ENCODE peak calls at places on chromosome 14, in nine cellular contexts. One of them, this sample, is unnamed.

GRCh38 chr14:100582496-100583165 is 4.6 kb downstream of the BEGAIN start:
- DNase-seq in mesendoderm: no peak
- DNase-seq in CD8-positive, alpha-beta memory T cell: no peak
- DNase-seq in dorsolateral prefrontal cortex: no peak
- DNase-seq in neuronal stem cell: no peak
- DNase-seq in adipocyte: no peak
- DNase-seq in lower lobe of right lung: peak
- DNase-seq in right cardiac atrium: no peak
- DNase-seq in AG04449: no peak
- DNase-seq in this sample: no peak

GRCh38 chr14:76812093-76812421 is 625 bp downstream of the ANGEL1 start:
- DNase-seq in CD8-positive, alpha-beta memory T cell: no peak
- DNase-seq in neuronal stem cell: no peak
- DNase-seq in right cardiac atrium: no peak
- DNase-seq in dorsolateral prefrontal cortex: no peak
- DNase-seq in AG04449: no peak
- DNase-seq in lower lobe of right lung: no peak
- DNase-seq in mesendoderm: peak
- DNase-seq in adipocyte: no peak
- DNase-seq in this sample: no peak

GRCh38 chr14:36099619-36100018 is 76.9 kb downstream of the PTCSC3 start:
- DNase-seq in AG04449: no peak
- DNase-seq in adipocyte: no peak
- DNase-seq in CD8-positive, alpha-beta memory T cell: no peak
- DNase-seq in dorsolateral prefrontal cortex: no peak
- DNase-seq in mesendoderm: no peak
- DNase-seq in right cardiac atrium: no peak
- DNase-seq in lower lobe of right lung: no peak
- DNase-seq in neuronal stem cell: no peak
- DNase-seq in this sample: no peak

GRCh38 chr14:69643430-69644200 is 32.2 kb downstream of the SUSD6 start:
- DNase-seq in lower lobe of right lung: peak
- DNase-seq in dorsolateral prefrontal cortex: no peak
- DNase-seq in right cardiac atrium: no peak
- DNase-seq in AG04449: no peak
- DNase-seq in neuronal stem cell: no peak
- DNase-seq in adipocyte: no peak
- DNase-seq in mesendoderm: no peak
- DNase-seq in CD8-positive, alpha-beta memory T cell: no peak
- DNase-seq in this sample: no peak

GRCh38 chr14:69427596-69427995 is 29.1 kb downstream of the SLC39A9 start:
- DNase-seq in adipocyte: no peak
- DNase-seq in neuronal stem cell: no peak
- DNase-seq in AG04449: no peak
- DNase-seq in dorsolateral prefrontal cortex: no peak
- DNase-seq in right cardiac atrium: no peak
- DNase-seq in mesendoderm: no peak
- DNase-seq in CD8-positive, alpha-beta memory T cell: no peak
- DNase-seq in lower lobe of right lung: no peak
- DNase-seq in this sample: no peak

GRCh38 chr14:22418631-22419030 is 170.4 kb downstream of the DAD1 start:
- DNase-seq in mesendoderm: peak
- DNase-seq in adipocyte: no peak
- DNase-seq in neuronal stem cell: no peak
- DNase-seq in dorsolateral prefrontal cortex: no peak
- DNase-seq in CD8-positive, alpha-beta memory T cell: no peak
- DNase-seq in lower lobe of right lung: no peak
- DNase-seq in AG04449: no peak
- DNase-seq in right cardiac atrium: no peak
- DNase-seq in this sample: no peak

GRCh38 chr14:105061428-105062047 is 3.7 kb downstream of the GPR132 start:
- DNase-seq in CD8-positive, alpha-beta memory T cell: peak
- DNase-seq in mesendoderm: no peak
- DNase-seq in adipocyte: no peak
- DNase-seq in neuronal stem cell: no peak
- DNase-seq in right cardiac atrium: peak
- DNase-seq in lower lobe of right lung: peak
- DNase-seq in dorsolateral prefrontal cortex: no peak
- DNase-seq in AG04449: no peak
- DNase-seq in this sample: no peak

GRCh38 chr14:70822706-70823185 is 13.4 kb upstream of the MAP3K9 start:
- DNase-seq in adipocyte: peak
- DNase-seq in mesendoderm: peak
- DNase-seq in lower lobe of right lung: peak
- DNase-seq in neuronal stem cell: peak
- DNase-seq in right cardiac atrium: no peak
- DNase-seq in CD8-positive, alpha-beta memory T cell: peak
- DNase-seq in AG04449: no peak
- DNase-seq in dorsolateral prefrontal cortex: no peak
- DNase-seq in this sample: peak

GRCh38 chr14:72928872-72929271 is 2.6 kb downstream of the DCAF4 start:
- DNase-seq in CD8-positive, alpha-beta memory T cell: no peak
- DNase-seq in lower lobe of right lung: no peak
- DNase-seq in dorsolateral prefrontal cortex: no peak
- DNase-seq in adipocyte: no peak
- DNase-seq in mesendoderm: no peak
- DNase-seq in neuronal stem cell: no peak
- DNase-seq in AG04449: no peak
- DNase-seq in right cardiac atrium: no peak
- DNase-seq in this sample: no peak

GRCh38 chr14:72924332-72924731 is 1.9 kb upstream of the DCAF4 start:
- DNase-seq in AG04449: no peak
- DNase-seq in right cardiac atrium: no peak
- DNase-seq in dorsolateral prefrontal cortex: no peak
- DNase-seq in mesendoderm: no peak
- DNase-seq in neuronal stem cell: no peak
- DNase-seq in lower lobe of right lung: peak
- DNase-seq in adipocyte: no peak
- DNase-seq in CD8-positive, alpha-beta memory T cell: no peak
- DNase-seq in this sample: no peak

GRCh38 chr14:72925815-72926291 is 411 bp upstream of the DCAF4 start:
- DNase-seq in adipocyte: no peak
- DNase-seq in CD8-positive, alpha-beta memory T cell: no peak
- DNase-seq in lower lobe of right lung: no peak
- DNase-seq in neuronal stem cell: no peak
- DNase-seq in AG04449: no peak
- DNase-seq in right cardiac atrium: no peak
- DNase-seq in mesendoderm: no peak
- DNase-seq in dorsolateral prefrontal cortex: no peak
- DNase-seq in this sample: no peak

GRCh38 chr14:72926292-72927028 is at the start of gene DCAF4:
- DNase-seq in right cardiac atrium: peak
- DNase-seq in neuronal stem cell: peak
- DNase-seq in dorsolateral prefrontal cortex: peak
- DNase-seq in AG04449: peak
- DNase-seq in lower lobe of right lung: peak
- DNase-seq in adipocyte: peak
- DNase-seq in mesendoderm: peak
- DNase-seq in CD8-positive, alpha-beta memory T cell: peak
- DNase-seq in this sample: peak

DNA sequence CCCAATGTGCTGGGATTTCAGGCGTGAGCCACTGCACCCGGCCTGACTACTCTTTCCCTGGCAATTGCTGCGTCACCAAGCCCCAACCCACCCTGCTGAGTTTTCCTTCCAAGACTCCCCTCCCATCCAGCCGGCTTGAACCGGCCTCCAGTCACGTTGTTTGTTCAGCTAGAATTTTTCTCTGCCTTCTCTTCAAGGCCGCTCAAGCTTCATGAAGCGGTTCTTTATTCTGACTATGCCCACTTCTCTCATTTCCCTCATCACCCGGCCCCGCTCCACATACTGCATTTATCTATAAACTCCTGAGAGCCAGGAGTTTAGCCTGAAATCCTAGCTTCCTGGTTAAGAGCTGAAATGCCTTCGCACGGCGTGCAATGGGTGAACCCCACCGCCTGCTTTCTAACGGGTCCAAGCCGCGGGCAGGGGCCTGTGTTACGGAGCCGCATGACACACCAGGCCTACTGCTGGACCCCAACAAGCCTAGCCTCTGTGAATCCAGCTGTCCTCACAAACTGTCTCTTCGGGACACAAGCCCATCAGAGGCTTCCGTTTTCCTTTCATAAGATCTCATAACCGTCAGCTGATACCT is 999 bp upstream of the DCAF4 start:
- DNase-seq in neuronal stem cell: no peak
- DNase-seq in lower lobe of right lung: no peak
- DNase-seq in CD8-positive, alpha-beta memory T cell: no peak
- DNase-seq in right cardiac atrium: no peak
- DNase-seq in mesendoderm: no peak
- DNase-seq in dorsolateral prefrontal cortex: no peak
- DNase-seq in adipocyte: no peak
- DNase-seq in AG04449: no peak
- DNase-seq in this sample: no peak
- H3K4me3 ChIP-seq in neuronal stem cell: no peak
- H3K4me3 ChIP-seq in lower lobe of right lung: peak
- H3K4me3 ChIP-seq in CD8-positive, alpha-beta memory T cell: peak
- H3K4me3 ChIP-seq in right cardiac atrium: no peak
- H3K4me3 ChIP-seq in mesendoderm: no peak
- H3K4me3 ChIP-seq in dorsolateral prefrontal cortex: no peak
- H3K4me3 ChIP-seq in adipocyte: peak
- H3K4me3 ChIP-seq in AG04449: peak
- H3K4me3 ChIP-seq in this sample: peak

GRCh38 chr14:50022661-50023060 is 93.7 kb downstream of the VCPKMT start:
- DNase-seq in AG04449: no peak
- DNase-seq in mesendoderm: no peak
- DNase-seq in right cardiac atrium: no peak
- DNase-seq in CD8-positive, alpha-beta memory T cell: no peak
- DNase-seq in dorsolateral prefrontal cortex: no peak
- DNase-seq in adipocyte: no peak
- DNase-seq in neuronal stem cell: no peak
- DNase-seq in lower lobe of right lung: no peak
- DNase-seq in this sample: no peak

GRCh38 chr14:50018236-50019210 is 97.8 kb downstream of the VCPKMT start:
- DNase-seq in neuronal stem cell: no peak
- DNase-seq in CD8-positive, alpha-beta memory T cell: no peak
- DNase-seq in mesendoderm: no peak
- DNase-seq in lower lobe of right lung: no peak
- DNase-seq in adipocyte: peak
- DNase-seq in AG04449: no peak
- DNase-seq in right cardiac atrium: no peak
- DNase-seq in dorsolateral prefrontal cortex: no peak
- DNase-seq in this sample: no peak

GRCh38 chr14:50020184-50020583 is 96.2 kb downstream of the VCPKMT start:
- DNase-seq in neuronal stem cell: no peak
- DNase-seq in adipocyte: no peak
- DNase-seq in lower lobe of right lung: no peak
- DNase-seq in AG04449: no peak
- DNase-seq in dorsolateral prefrontal cortex: no peak
- DNase-seq in CD8-positive, alpha-beta memory T cell: no peak
- DNase-seq in mesendoderm: no peak
- DNase-seq in right cardiac atrium: no peak
- DNase-seq in this sample: no peak

GRCh38 chr14:50021261-50021660 is 95.1 kb downstream of the VCPKMT start:
- DNase-seq in adipocyte: no peak
- DNase-seq in dorsolateral prefrontal cortex: no peak
- DNase-seq in lower lobe of right lung: no peak
- DNase-seq in right cardiac atrium: no peak
- DNase-seq in neuronal stem cell: no peak
- DNase-seq in AG04449: no peak
- DNase-seq in mesendoderm: no peak
- DNase-seq in CD8-positive, alpha-beta memory T cell: no peak
- DNase-seq in this sample: no peak

DNA sequence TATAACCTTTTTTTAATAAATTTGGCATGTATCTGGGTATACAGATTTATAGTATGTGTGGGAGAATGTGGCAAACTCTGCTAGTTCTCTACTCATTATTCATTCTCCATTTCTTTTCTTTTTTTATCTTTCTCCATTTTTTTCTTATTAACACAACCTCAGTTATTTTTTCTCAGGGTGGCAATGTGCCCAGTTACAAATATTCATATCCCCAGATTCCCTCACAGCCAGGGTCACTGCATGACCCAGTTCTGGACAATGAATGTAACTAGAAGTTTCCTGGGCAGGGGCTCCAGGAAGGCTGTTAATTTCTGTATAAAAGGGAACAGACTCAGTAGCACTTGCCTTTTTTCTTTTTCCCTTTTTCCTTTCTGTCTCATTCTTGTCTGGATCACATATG is 95.6 kb downstream of the VCPKMT start:
- DNase-seq in mesendoderm: no peak
- DNase-seq in adipocyte: no peak
- DNase-seq in CD8-positive, alpha-beta memory T cell: no peak
- DNase-seq in neuronal stem cell: no peak
- DNase-seq in AG04449: no peak
- DNase-seq in right cardiac atrium: no peak
- DNase-seq in lower lobe of right lung: no peak
- DNase-seq in dorsolateral prefrontal cortex: no peak
- DNase-seq in this sample: no peak
- H3K4me3 ChIP-seq in mesendoderm: no peak
- H3K4me3 ChIP-seq in adipocyte: no peak
- H3K4me3 ChIP-seq in CD8-positive, alpha-beta memory T cell: no peak
- H3K4me3 ChIP-seq in neuronal stem cell: no peak
- H3K4me3 ChIP-seq in AG04449: no peak
- H3K4me3 ChIP-seq in right cardiac atrium: no peak
- H3K4me3 ChIP-seq in lower lobe of right lung: no peak
- H3K4me3 ChIP-seq in dorsolateral prefrontal cortex: no peak
- H3K4me3 ChIP-seq in this sample: no peak

GRCh38 chr14:75461303-75461702 is 33.5 kb downstream of the JDP2 start:
- DNase-seq in neuronal stem cell: no peak
- DNase-seq in lower lobe of right lung: no peak
- DNase-seq in right cardiac atrium: no peak
- DNase-seq in adipocyte: no peak
- DNase-seq in CD8-positive, alpha-beta memory T cell: no peak
- DNase-seq in dorsolateral prefrontal cortex: no peak
- DNase-seq in AG04449: no peak
- DNase-seq in mesendoderm: no peak
- DNase-seq in this sample: no peak
- H3K4me3 ChIP-seq in neuronal stem cell: no peak
- H3K4me3 ChIP-seq in lower lobe of right lung: no peak
- H3K4me3 ChIP-seq in right cardiac atrium: no peak
- H3K4me3 ChIP-seq in adipocyte: no peak
- H3K4me3 ChIP-seq in CD8-positive, alpha-beta memory T cell: no peak
- H3K4me3 ChIP-seq in dorsolateral prefrontal cortex: no peak
- H3K4me3 ChIP-seq in AG04449: no peak
- H3K4me3 ChIP-seq in mesendoderm: no peak
- H3K4me3 ChIP-seq in this sample: no peak

GRCh38 chr14:92651793-92652382 is 96.5 kb downstream of the LGMN start:
- DNase-seq in mesendoderm: no peak
- DNase-seq in lower lobe of right lung: peak
- DNase-seq in adipocyte: no peak
- DNase-seq in AG04449: no peak
- DNase-seq in CD8-positive, alpha-beta memory T cell: no peak
- DNase-seq in neuronal stem cell: no peak
- DNase-seq in dorsolateral prefrontal cortex: no peak
- DNase-seq in right cardiac atrium: peak
- DNase-seq in this sample: no peak

GRCh38 chr14:92651106-92651792 is 97.2 kb downstream of the LGMN start:
- DNase-seq in dorsolateral prefrontal cortex: no peak
- DNase-seq in lower lobe of right lung: peak
- DNase-seq in right cardiac atrium: peak
- DNase-seq in adipocyte: no peak
- DNase-seq in mesendoderm: no peak
- DNase-seq in CD8-positive, alpha-beta memory T cell: peak
- DNase-seq in neuronal stem cell: no peak
- DNase-seq in AG04449: no peak
- DNase-seq in this sample: no peak

GRCh38 chr14:92652413-92653151 is 95.8 kb downstream of the LGMN start:
- DNase-seq in CD8-positive, alpha-beta memory T cell: no peak
- DNase-seq in mesendoderm: no peak
- DNase-seq in neuronal stem cell: no peak
- DNase-seq in AG04449: no peak
- DNase-seq in right cardiac atrium: no peak
- DNase-seq in lower lobe of right lung: no peak
- DNase-seq in dorsolateral prefrontal cortex: no peak
- DNase-seq in adipocyte: no peak
- DNase-seq in this sample: no peak

GRCh38 chr14:92654206-92654901 is 94.1 kb downstream of the LGMN start:
- DNase-seq in adipocyte: no peak
- DNase-seq in right cardiac atrium: no peak
- DNase-seq in AG04449: no peak
- DNase-seq in CD8-positive, alpha-beta memory T cell: no peak
- DNase-seq in mesendoderm: no peak
- DNase-seq in lower lobe of right lung: no peak
- DNase-seq in dorsolateral prefrontal cortex: no peak
- DNase-seq in neuronal stem cell: no peak
- DNase-seq in this sample: no peak

GRCh38 chr14:92653162-92653651 is 95.2 kb downstream of the LGMN start:
- DNase-seq in neuronal stem cell: no peak
- DNase-seq in mesendoderm: no peak
- DNase-seq in right cardiac atrium: no peak
- DNase-seq in CD8-positive, alpha-beta memory T cell: no peak
- DNase-seq in adipocyte: no peak
- DNase-seq in AG04449: no peak
- DNase-seq in lower lobe of right lung: peak
- DNase-seq in dorsolateral prefrontal cortex: no peak
- DNase-seq in this sample: no peak
- H3K4me3 ChIP-seq in neuronal stem cell: no peak
- H3K4me3 ChIP-seq in mesendoderm: no peak
- H3K4me3 ChIP-seq in right cardiac atrium: no peak
- H3K4me3 ChIP-seq in CD8-positive, alpha-beta memory T cell: peak
- H3K4me3 ChIP-seq in adipocyte: no peak
- H3K4me3 ChIP-seq in AG04449: no peak
- H3K4me3 ChIP-seq in lower lobe of right lung: peak
- H3K4me3 ChIP-seq in dorsolateral prefrontal cortex: no peak
- H3K4me3 ChIP-seq in this sample: no peak

This sample was measured in NT2/D1.